ENCODE peak calls at places on chromosomes 12 and 14, in six cellular contexts. One of them, this sample, is unnamed.

GRCh38 chr12:52217223-52217622 is 15.8 kb upstream of the KRT7 start:
- DNase-seq in body of pancreas: peak; percentile 96
- DNase-seq in naive thymus-derived CD4-positive, alpha-beta T cell: no peak
- DNase-seq in psoas muscle: peak; percentile 44
- DNase-seq in GM23338: peak; percentile 22
- DNase-seq in upper lobe of right lung: peak; percentile 92
- DNase-seq in this sample: no peak

GRCh38 chr12:18165422-18165871 is 75.5 kb upstream of the RERGL start:
- DNase-seq in body of pancreas: no peak
- DNase-seq in naive thymus-derived CD4-positive, alpha-beta T cell: no peak
- DNase-seq in psoas muscle: no peak
- DNase-seq in GM23338: no peak
- DNase-seq in upper lobe of right lung: no peak
- DNase-seq in this sample: no peak

GRCh38 chr12:112524676-112525425 is 106.1 kb downstream of the PTPN11 start:
- DNase-seq in body of pancreas: peak; percentile 13
- DNase-seq in naive thymus-derived CD4-positive, alpha-beta T cell: no peak
- DNase-seq in psoas muscle: no peak
- DNase-seq in GM23338: peak; percentile 44
- DNase-seq in upper lobe of right lung: no peak
- DNase-seq in this sample: peak; percentile 48

GRCh38 chr12:4148418-4149056 is 125.0 kb upstream of the CCND2 start:
- DNase-seq in body of pancreas: peak; percentile 30
- DNase-seq in naive thymus-derived CD4-positive, alpha-beta T cell: peak; percentile 37
- DNase-seq in psoas muscle: peak; percentile 74
- DNase-seq in GM23338: no peak
- DNase-seq in upper lobe of right lung: peak; percentile 76
- DNase-seq in this sample: no peak

GRCh38 chr12:57366315-57366714 is 64.5 kb downstream of the R3HDM2 start:
- DNase-seq in body of pancreas: no peak
- DNase-seq in naive thymus-derived CD4-positive, alpha-beta T cell: no peak
- DNase-seq in psoas muscle: no peak
- DNase-seq in GM23338: no peak
- DNase-seq in upper lobe of right lung: no peak
- DNase-seq in this sample: no peak

GRCh38 chr12:113241191-113242017 is 20.1 kb downstream of the TPCN1 start:
- DNase-seq in body of pancreas: peak; percentile 69
- DNase-seq in naive thymus-derived CD4-positive, alpha-beta T cell: no peak
- DNase-seq in psoas muscle: peak; percentile 73
- DNase-seq in GM23338: no peak
- DNase-seq in upper lobe of right lung: no peak
- DNase-seq in this sample: no peak

GRCh38 chr12:46468159-46468558 is 95.6 kb upstream of the SLC38A2 start:
- DNase-seq in body of pancreas: peak; percentile 25
- DNase-seq in naive thymus-derived CD4-positive, alpha-beta T cell: no peak
- DNase-seq in psoas muscle: peak; percentile 81
- DNase-seq in GM23338: no peak
- DNase-seq in upper lobe of right lung: no peak
- DNase-seq in this sample: no peak

GRCh38 chr12:104454997-104455396 is 1.8 kb upstream of the CHST11 start:
- DNase-seq in body of pancreas: no peak
- DNase-seq in naive thymus-derived CD4-positive, alpha-beta T cell: no peak
- DNase-seq in psoas muscle: no peak
- DNase-seq in GM23338: no peak
- DNase-seq in upper lobe of right lung: no peak
- DNase-seq in this sample: no peak

GRCh38 chr12:123388218-123388947 is 4.5 kb downstream of the KMT5A start:
- DNase-seq in body of pancreas: peak; percentile 80
- DNase-seq in naive thymus-derived CD4-positive, alpha-beta T cell: peak; percentile 72
- DNase-seq in psoas muscle: peak; percentile 90
- DNase-seq in GM23338: peak; percentile 70
- DNase-seq in upper lobe of right lung: peak; percentile 89
- DNase-seq in this sample: peak; percentile 88

GRCh38 chr14:54754623-54755386 is 147.8 kb downstream of the GCH1 start:
- DNase-seq in body of pancreas: no peak
- DNase-seq in naive thymus-derived CD4-positive, alpha-beta T cell: no peak
- DNase-seq in psoas muscle: no peak
- DNase-seq in GM23338: no peak
- DNase-seq in upper lobe of right lung: no peak
- DNase-seq in this sample: no peak

GRCh38 chr14:99571303-99571986 is 32.6 kb downstream of the CCDC85C start:
- DNase-seq in body of pancreas: peak; percentile 61
- DNase-seq in naive thymus-derived CD4-positive, alpha-beta T cell: no peak
- DNase-seq in psoas muscle: no peak
- DNase-seq in GM23338: no peak
- DNase-seq in upper lobe of right lung: no peak
- DNase-seq in this sample: no peak

GRCh38 chr12:112944028-112944690 is 5.9 kb downstream of the OAS3 start:
- DNase-seq in body of pancreas: no peak
- DNase-seq in naive thymus-derived CD4-positive, alpha-beta T cell: no peak
- DNase-seq in psoas muscle: no peak
- DNase-seq in GM23338: peak; percentile 24
- DNase-seq in upper lobe of right lung: no peak
- DNase-seq in this sample: no peak

GRCh38 chr12:117986705-117987469 is 18.1 kb upstream of the KSR2 start:
- DNase-seq in body of pancreas: no peak
- DNase-seq in naive thymus-derived CD4-positive, alpha-beta T cell: no peak
- DNase-seq in psoas muscle: no peak
- DNase-seq in GM23338: no peak
- DNase-seq in upper lobe of right lung: no peak
- DNase-seq in this sample: no peak

GRCh38 chr12:57069522-57069921 is 9.1 kb downstream of the NEMP1 start:
- DNase-seq in body of pancreas: peak; percentile 75
- DNase-seq in naive thymus-derived CD4-positive, alpha-beta T cell: no peak
- DNase-seq in psoas muscle: no peak
- DNase-seq in GM23338: peak; percentile 92
- DNase-seq in upper lobe of right lung: no peak
- DNase-seq in this sample: peak; percentile 95

GRCh38 chr12:102539651-102540553 is 59.5 kb upstream of the IGF1 start:
- DNase-seq in body of pancreas: no peak
- DNase-seq in naive thymus-derived CD4-positive, alpha-beta T cell: no peak
- DNase-seq in psoas muscle: no peak
- DNase-seq in GM23338: peak; percentile 9
- DNase-seq in upper lobe of right lung: no peak
- DNase-seq in this sample: peak; percentile 53

GRCh38 chr12:79934309-79935020 is 432 bp downstream of the PPP1R12A start:
- DNase-seq in body of pancreas: no peak
- DNase-seq in naive thymus-derived CD4-positive, alpha-beta T cell: no peak
- DNase-seq in psoas muscle: no peak
- DNase-seq in GM23338: peak; percentile 74
- DNase-seq in upper lobe of right lung: peak; percentile 80
- DNase-seq in this sample: peak; percentile 77

GRCh38 chr12:96258451-96258933 is 64.3 kb downstream of the ELK3 start:
- DNase-seq in body of pancreas: peak; percentile 88
- DNase-seq in naive thymus-derived CD4-positive, alpha-beta T cell: no peak
- DNase-seq in psoas muscle: peak; percentile 78
- DNase-seq in GM23338: peak; percentile 41
- DNase-seq in upper lobe of right lung: no peak
- DNase-seq in this sample: peak; percentile 95

GRCh38 chr14:81453166-81453766 is 53.1 kb upstream of the STON2 start:
- DNase-seq in body of pancreas: peak; percentile 70
- DNase-seq in naive thymus-derived CD4-positive, alpha-beta T cell: no peak
- DNase-seq in psoas muscle: peak; percentile 69
- DNase-seq in GM23338: peak; percentile 79
- DNase-seq in upper lobe of right lung: no peak
- DNase-seq in this sample: peak; percentile 48

GRCh38 chr14:94581127-94581999 is at the start of gene SERPINA5:
- DNase-seq in body of pancreas: peak; percentile 90
- DNase-seq in naive thymus-derived CD4-positive, alpha-beta T cell: no peak
- DNase-seq in psoas muscle: peak; percentile 84
- DNase-seq in GM23338: peak; percentile 46
- DNase-seq in upper lobe of right lung: peak; percentile 67
- DNase-seq in this sample: peak; percentile 46

GRCh38 chr12:69519871-69520270 is 49.7 kb downstream of the FRS2 start:
- DNase-seq in body of pancreas: no peak
- DNase-seq in naive thymus-derived CD4-positive, alpha-beta T cell: no peak
- DNase-seq in psoas muscle: no peak
- DNase-seq in GM23338: no peak
- DNase-seq in upper lobe of right lung: no peak
- DNase-seq in this sample: no peak

GRCh38 chr12:85155791-85156190 is 119.6 kb downstream of the LRRIQ1 start:
- DNase-seq in body of pancreas: no peak
- DNase-seq in naive thymus-derived CD4-positive, alpha-beta T cell: no peak
- DNase-seq in psoas muscle: no peak
- DNase-seq in GM23338: peak; percentile 69
- DNase-seq in upper lobe of right lung: no peak
- DNase-seq in this sample: peak; percentile 31

GRCh38 chr12:31853520-31853919 is 105.7 kb upstream of the RESF1 start:
- DNase-seq in body of pancreas: no peak
- DNase-seq in naive thymus-derived CD4-positive, alpha-beta T cell: no peak
- DNase-seq in psoas muscle: no peak
- DNase-seq in GM23338: no peak
- DNase-seq in upper lobe of right lung: no peak
- DNase-seq in this sample: peak; percentile 47

GRCh38 chr14:67987596-67987995 is 168.0 kb downstream of the RAD51B start:
- DNase-seq in body of pancreas: no peak
- DNase-seq in naive thymus-derived CD4-positive, alpha-beta T cell: no peak
- DNase-seq in psoas muscle: no peak
- DNase-seq in GM23338: no peak
- DNase-seq in upper lobe of right lung: no peak
- DNase-seq in this sample: no peak

GRCh38 chr14:36835145-36835544 is 173.5 kb downstream of the PAX9 start:
- DNase-seq in body of pancreas: no peak
- DNase-seq in naive thymus-derived CD4-positive, alpha-beta T cell: no peak
- DNase-seq in psoas muscle: no peak
- DNase-seq in GM23338: no peak
- DNase-seq in upper lobe of right lung: no peak
- DNase-seq in this sample: peak; percentile 15

GRCh38 chr14:95156765-95157194 is 549 bp downstream of the DICER1 start:
- DNase-seq in body of pancreas: peak; percentile 60
- DNase-seq in naive thymus-derived CD4-positive, alpha-beta T cell: peak; percentile 57
- DNase-seq in psoas muscle: peak; percentile 72
- DNase-seq in GM23338: no peak
- DNase-seq in upper lobe of right lung: peak; percentile 83
- DNase-seq in this sample: peak; percentile 55

DNA sequence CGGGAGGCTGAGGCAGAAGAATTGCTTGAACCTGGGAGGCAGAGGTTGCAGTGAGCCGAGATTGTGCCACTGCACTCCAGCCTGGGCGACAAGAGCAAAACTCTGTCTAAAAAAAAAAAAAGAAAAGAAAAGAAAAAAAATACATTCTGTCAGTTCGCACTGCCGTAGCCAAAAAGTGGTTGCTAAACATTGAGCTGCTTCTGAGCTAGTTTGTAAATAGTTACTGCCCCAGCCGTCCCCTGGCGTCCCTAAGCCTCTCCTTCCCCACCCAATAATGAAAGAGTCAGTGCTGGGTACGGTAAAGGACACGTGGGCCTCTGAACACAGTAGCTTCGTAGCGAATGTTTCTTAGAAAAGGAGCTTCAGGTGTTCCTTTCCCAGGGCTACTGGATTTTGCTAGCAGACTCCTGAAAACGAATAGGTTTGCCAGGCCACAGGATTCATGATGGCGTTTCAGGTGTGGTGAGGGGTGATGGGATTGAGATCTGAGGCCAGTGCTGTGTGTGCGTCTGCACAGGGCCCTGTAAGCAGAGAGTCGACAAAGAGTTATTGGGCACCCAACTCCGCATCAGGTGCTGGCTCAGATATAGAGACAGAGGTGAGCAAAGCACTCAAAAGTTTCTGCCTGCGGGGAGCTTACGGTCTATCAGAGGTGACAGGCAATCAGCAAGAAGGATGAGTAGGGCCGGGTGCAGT is 94.1 kb downstream of the LGMN start:
- DNase-seq in body of pancreas: no peak
- DNase-seq in naive thymus-derived CD4-positive, alpha-beta T cell: no peak
- DNase-seq in psoas muscle: no peak
- DNase-seq in GM23338: no peak
- DNase-seq in upper lobe of right lung: no peak
- DNase-seq in this sample: no peak
- H3K27ac ChIP-seq in body of pancreas: no peak overlapping the region
- H3K27ac ChIP-seq in naive thymus-derived CD4-positive, alpha-beta T cell: peak overlapping the region; percentile 90
- H3K27ac ChIP-seq in psoas muscle: no peak overlapping the region
- H3K27ac ChIP-seq in GM23338: no peak overlapping the region
- H3K27ac ChIP-seq in upper lobe of right lung: peak overlapping the region; percentile 47
- H3K27ac ChIP-seq in this sample: no peak overlapping the region

DNA sequence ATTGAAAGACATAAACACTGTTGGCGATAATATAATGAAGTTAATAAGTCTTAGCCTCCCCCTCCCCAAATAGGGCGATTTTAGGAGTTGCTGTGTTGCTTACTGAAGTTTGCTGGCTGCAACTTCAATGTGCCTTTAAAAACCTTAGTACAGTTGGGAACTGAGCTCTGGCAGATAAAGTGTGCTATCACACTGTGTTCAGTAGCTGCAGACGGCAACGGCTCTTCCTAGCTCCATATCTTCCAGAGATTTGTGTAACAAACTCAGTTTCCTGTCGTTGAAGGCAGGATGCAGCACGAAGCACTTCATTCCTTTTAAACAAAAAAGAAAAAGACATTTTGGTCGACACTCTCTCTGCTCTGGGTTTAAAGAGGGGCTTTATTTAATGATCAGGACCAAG is 19.7 kb downstream of the PLXNC1 start:
- DNase-seq in body of pancreas: no peak
- DNase-seq in naive thymus-derived CD4-positive, alpha-beta T cell: no peak
- DNase-seq in psoas muscle: no peak
- DNase-seq in GM23338: no peak
- DNase-seq in upper lobe of right lung: no peak
- DNase-seq in this sample: peak; percentile 41
- H3K27me3 ChIP-seq in body of pancreas: no peaks in the 10 kb centered on the region
- H3K27me3 ChIP-seq in naive thymus-derived CD4-positive, alpha-beta T cell: no peaks in the 10 kb centered on the region
- H3K27me3 ChIP-seq in psoas muscle: no peaks in the 10 kb centered on the region
- H3K27me3 ChIP-seq in GM23338: peaks cover 97% of the 10 kb centered on the region
- H3K27me3 ChIP-seq in upper lobe of right lung: no peaks in the 10 kb centered on the region
- H3K27me3 ChIP-seq in this sample: peaks cover 6% of the 10 kb centered on the region

GRCh38 chr12:65632131-65632855 is 192.0 kb upstream of the HMGA2 start:
- DNase-seq in body of pancreas: no peak
- DNase-seq in naive thymus-derived CD4-positive, alpha-beta T cell: no peak
- DNase-seq in psoas muscle: no peak
- DNase-seq in GM23338: no peak
- DNase-seq in upper lobe of right lung: no peak
- DNase-seq in this sample: no peak

GRCh38 chr12:65637150-65637549 is 187.1 kb upstream of the HMGA2 start:
- DNase-seq in body of pancreas: no peak
- DNase-seq in naive thymus-derived CD4-positive, alpha-beta T cell: no peak
- DNase-seq in psoas muscle: no peak
- DNase-seq in GM23338: no peak
- DNase-seq in upper lobe of right lung: no peak
- DNase-seq in this sample: no peak

GRCh38 chr12:65634061-65634460 is 190.2 kb upstream of the HMGA2 start:
- DNase-seq in body of pancreas: no peak
- DNase-seq in naive thymus-derived CD4-positive, alpha-beta T cell: no peak
- DNase-seq in psoas muscle: no peak
- DNase-seq in GM23338: no peak
- DNase-seq in upper lobe of right lung: no peak
- DNase-seq in this sample: no peak

GRCh38 chr12:65636436-65636835 is 187.8 kb upstream of the HMGA2 start:
- DNase-seq in body of pancreas: no peak
- DNase-seq in naive thymus-derived CD4-positive, alpha-beta T cell: no peak
- DNase-seq in psoas muscle: no peak
- DNase-seq in GM23338: no peak
- DNase-seq in upper lobe of right lung: no peak
- DNase-seq in this sample: no peak

GRCh38 chr12:65634626-65635331 is 189.5 kb upstream of the HMGA2 start:
- DNase-seq in body of pancreas: no peak
- DNase-seq in naive thymus-derived CD4-positive, alpha-beta T cell: no peak
- DNase-seq in psoas muscle: no peak
- DNase-seq in GM23338: no peak
- DNase-seq in upper lobe of right lung: no peak
- DNase-seq in this sample: no peak
- H3K27ac ChIP-seq in body of pancreas: no peak overlapping the region
- H3K27ac ChIP-seq in naive thymus-derived CD4-positive, alpha-beta T cell: no peak overlapping the region
- H3K27ac ChIP-seq in psoas muscle: no peak overlapping the region
- H3K27ac ChIP-seq in GM23338: no peak overlapping the region
- H3K27ac ChIP-seq in upper lobe of right lung: no peak overlapping the region
- H3K27ac ChIP-seq in this sample: no peak overlapping the region

GRCh38 chr12:100674009-100674888 is 100.8 kb downstream of the GAS2L3 start:
- DNase-seq in body of pancreas: peak; percentile 8
- DNase-seq in naive thymus-derived CD4-positive, alpha-beta T cell: no peak
- DNase-seq in psoas muscle: no peak
- DNase-seq in GM23338: no peak
- DNase-seq in upper lobe of right lung: no peak
- DNase-seq in this sample: peak; percentile 17
- H3K27me3 ChIP-seq in body of pancreas: no peaks in the 10 kb centered on the region
- H3K27me3 ChIP-seq in naive thymus-derived CD4-positive, alpha-beta T cell: no peaks in the 10 kb centered on the region
- H3K27me3 ChIP-seq in psoas muscle: peaks cover 4% of the 10 kb centered on the region
- H3K27me3 ChIP-seq in GM23338: no peaks in the 10 kb centered on the region
- H3K27me3 ChIP-seq in upper lobe of right lung: no peaks in the 10 kb centered on the region
- H3K27me3 ChIP-seq in this sample: no peaks in the 10 kb centered on the region